ENCODE peak calls at places on chromosome 4, in seven cellular contexts. I is RWPE2; H is MV-4-11; J is tibial nerve; B is iris pigment epithelial cell; K is adipocyte; M is stimulated activated CD8-positive, alpha-beta memory T cell treated with anti-CD3 and anti-CD28 coated beads, Interleukin-4, amount 100 ng/mL, for 24 hours. F is an unnamed sample.

GRCh38 chr4:2333916-2334644 is 72.2 kb upstream of the MXD4 start:
- DNase-seq in M (no peak), I (no peak), J (no peak), H (no peak), K (no peak), B (no peak), F (no peak)

GRCh38 chr4:4457803-4458550 is 71.1 kb downstream of the NSG1 start:
- DNase-seq in J (no peak), I (no peak), H (no peak), B (peak), K (peak), M (no peak), F (no peak)

GRCh38 chr4:54586343-54586953 is 71.3 kb upstream of the KIT start:
- DNase-seq in H (no peak), I (no peak), M (no peak), B (peak), K (peak), J (no peak), F (no peak)

GRCh38 chr4:105509714-105510113 is 35.9 kb upstream of the PPA2 start:
- DNase-seq in I (no peak), J (no peak), B (no peak), M (no peak), K (no peak), H (no peak), F (no peak)

GRCh38 chr4:147737623-147738022 is 5.7 kb downstream of the ARHGAP10 start:
- DNase-seq in K (no peak), H (no peak), M (no peak), J (no peak), I (no peak), B (no peak), F (no peak)

GRCh38 chr4:24322517-24322916 is 261.8 kb downstream of the DHX15 start:
- DNase-seq in I (no peak), H (no peak), J (no peak), B (no peak), M (no peak), K (no peak), F (no peak)

GRCh38 chr4:24781999-24782745 is 13.2 kb upstream of the SOD3 start:
- DNase-seq in I (no peak), H (no peak), M (no peak), K (no peak), B (no peak), J (no peak), F (no peak)

GRCh38 chr4:53196872-53197759 is 168.7 kb downstream of the SCFD2 start:
- DNase-seq in J (peak), I (no peak), H (peak), K (peak), B (peak), M (no peak), F (peak)

GRCh38 chr4:15649914-15650545 is 5.1 kb downstream of the FBXL5 start:
- DNase-seq in B (peak), K (peak), J (peak), I (no peak), H (peak), M (no peak), F (peak)

GRCh38 chr4:41156574-41156973 is 57.8 kb downstream of the APBB2 start:
- DNase-seq in J (no peak), M (no peak), H (no peak), B (peak), K (no peak), I (no peak), F (no peak)

GRCh38 chr4:101993002-101993840 is 202.7 kb downstream of the BANK1 start:
- DNase-seq in M (no peak), H (peak), I (no peak), J (no peak), K (no peak), B (no peak), F (peak)

GRCh38 chr4:108417923-108418322 is 202.5 kb upstream of the RPL34 start:
- DNase-seq in J (no peak), K (no peak), H (no peak), B (peak), M (no peak), I (no peak), F (no peak)

GRCh38 chr4:176185068-176185467 is 10.3 kb downstream of the SPATA4 start:
- DNase-seq in I (no peak), B (peak), K (peak), J (no peak), H (no peak), M (no peak), F (no peak)

GRCh38 chr4:18444286-18444685 is 422.7 kb upstream of the LCORL start:
- DNase-seq in M (no peak), H (no peak), J (no peak), I (no peak), K (no peak), B (no peak), F (no peak)

GRCh38 chr4:124899997-124900396 is 187.5 kb upstream of the ANKRD50 start:
- DNase-seq in H (no peak), M (no peak), B (no peak), I (no peak), K (no peak), J (no peak), F (no peak)

GRCh38 chr4:69748176-69748575 is 12.2 kb downstream of the SULT1B1 start:
- DNase-seq in J (no peak), B (peak), M (no peak), I (no peak), K (peak), H (peak), F (no peak)

GRCh38 chr4:84680956-84681355 is 98.0 kb downstream of the CDS1 start:
- DNase-seq in K (no peak), M (no peak), J (no peak), I (no peak), B (no peak), H (peak), F (no peak)

GRCh38 chr4:25925486-25926201 is 11.6 kb downstream of the SMIM20 start:
- DNase-seq in M (peak), H (peak), I (no peak), J (peak), K (peak), B (peak), F (peak)

GRCh38 chr4:111802191-111802590 is 343.1 kb upstream of the FAM241A start:
- DNase-seq in B (peak), M (no peak), K (peak), H (peak), J (no peak), I (no peak), F (peak)

GRCh38 chr4:36921474-36922220 is 322.9 kb upstream of the NWD2 start:
- DNase-seq in J (no peak), M (no peak), H (no peak), I (no peak), B (no peak), K (no peak), F (no peak)

GRCh38 chr4:184899261-184900134 is 73.7 kb upstream of the ACSL1 start:
- DNase-seq in I (no peak), K (peak), M (no peak), H (peak), J (no peak), B (peak), F (no peak)

GRCh38 chr4:38603652-38604051 is 60.3 kb upstream of the KLF3 start:
- DNase-seq in J (no peak), H (no peak), B (no peak), K (no peak), I (no peak), M (no peak), F (no peak)

GRCh38 chr4:54065282-54066087 is 1.1 kb upstream of the CHIC2 start:
- DNase-seq in K (peak), H (no peak), M (no peak), B (no peak), I (no peak), J (no peak), F (no peak)

GRCh38 chr4:115505326-115505725 is 391.9 kb upstream of the NDST4 start:
- DNase-seq in J (no peak), H (no peak), M (no peak), K (no peak), I (no peak), B (no peak), F (no peak)

F was measured in AML-193.